ENCODE peak calls at places on chromosomes 5 and 9, in nine cellular contexts. G is GM13976; C is WTC11; Z is fibroblast of lung; H is breast epithelium; K is RWPE1; E is stimulated activated naive B cell treated with anti-CD40 and anti-IgM and Interleukin-4, amounts not matched to agents 10 μg/mL and 1 μg/mL and 100 μg/mL, for 72 hours; V is ELR; L is cardiac fibroblast. A is an unnamed sample.

GRCh38 chr5:132293992-132294727 is at the start of gene SLC22A4:
- DNase-seq in K (peak), L (peak), C (peak), G (peak), V (peak), Z (peak), E (peak), H (peak), A (peak)

GRCh38 chr9:88173378-88173999 is 35.2 kb upstream of the SPATA31C2 start:
- DNase-seq in Z (peak), V (peak), E (peak), L (peak), K (peak), H (no peak), G (peak), C (peak), A (peak)

GRCh38 chr5:99955962-99956361 is 579.2 kb upstream of the FAM174A start:
- DNase-seq in V (no peak), H (no peak), C (no peak), Z (no peak), L (no peak), G (no peak), E (no peak), K (no peak), A (no peak)

GRCh38 chr9:12735669-12736068 is 39.2 kb upstream of the LURAP1L start:
- DNase-seq in Z (no peak), C (no peak), K (no peak), G (no peak), E (no peak), H (no peak), V (no peak), L (no peak), A (no peak)

GRCh38 chr9:87890866-87891265 is 8.2 kb downstream of the SPATA31E1 start:
- DNase-seq in K (no peak), V (no peak), E (no peak), C (no peak), L (no peak), H (no peak), G (no peak), Z (no peak), A (no peak)

GRCh38 chr9:74285075-74285474 is 212.1 kb upstream of the RORB start:
- DNase-seq in Z (peak), K (no peak), G (no peak), L (peak), V (no peak), H (no peak), C (no peak), E (no peak), A (no peak)

GRCh38 chr5:67052034-67052433 is 144.6 kb downstream of the CD180 start:
- DNase-seq in V (peak), C (no peak), Z (no peak), G (no peak), E (no peak), L (no peak), K (no peak), H (no peak), A (no peak)

GRCh38 chr9:136614372-136614922 is 48.3 kb upstream of the EGFL7 start:
- DNase-seq in E (no peak), C (no peak), K (no peak), H (no peak), V (peak), Z (peak), G (no peak), L (peak), A (no peak)

GRCh38 chr9:90830977-90831376 is 29.4 kb downstream of the SYK start:
- DNase-seq in G (no peak), L (no peak), C (no peak), H (no peak), K (no peak), V (no peak), E (peak), Z (no peak), A (no peak)

GRCh38 chr9:6567140-6567591 is 78.4 kb downstream of the GLDC start:
- DNase-seq in G (no peak), Z (peak), C (no peak), E (no peak), H (no peak), L (peak), K (peak), V (peak), A (peak)

GRCh38 chr9:126676685-126677143 is 63.0 kb downstream of the LMX1B start:
- DNase-seq in C (peak), V (no peak), L (no peak), H (peak), Z (no peak), G (no peak), K (peak), E (no peak), A (no peak)

GRCh38 chr9:137453643-137454081 is 5.5 kb downstream of the NSMF start:
- DNase-seq in K (peak), L (peak), C (peak), E (peak), V (peak), H (peak), Z (peak), G (peak), A (no peak)

GRCh38 chr5:669111-669841 is 23.9 kb downstream of the TPPP start:
- DNase-seq in C (peak), G (peak), H (no peak), L (peak), Z (peak), V (no peak), E (no peak), K (no peak), A (peak)

GRCh38 chr5:122182491-122182921 is 53.2 kb downstream of the ZNF474 start:
- DNase-seq in V (peak), H (no peak), C (peak), L (peak), K (peak), Z (peak), G (no peak), E (no peak), A (no peak)

GRCh38 chr5:175889910-175890684 is 18.7 kb downstream of the CPLX2 start:
- DNase-seq in V (peak), E (no peak), Z (peak), G (no peak), L (no peak), H (no peak), C (no peak), K (no peak), A (no peak)

GRCh38 chr5:147805030-147805454 is 22.5 kb upstream of the JAKMIP2 start:
- DNase-seq in G (no peak), E (peak), Z (no peak), V (no peak), C (no peak), K (no peak), L (no peak), H (no peak), A (no peak)

GRCh38 chr5:148255456-148255855 is 13.1 kb upstream of the SPINK13 start:
- DNase-seq in Z (no peak), H (no peak), V (no peak), K (no peak), G (no peak), C (no peak), L (no peak), E (no peak), A (no peak)

GRCh38 chr5:87184544-87184943 is 83.1 kb upstream of the RASA1 start:
- DNase-seq in V (no peak), C (no peak), E (no peak), G (no peak), K (no peak), Z (no peak), H (no peak), L (no peak), A (no peak)

GRCh38 chr9:127143920-127144465 is 21.6 kb upstream of the ANGPTL2 start:
- DNase-seq in E (no peak), G (no peak), V (no peak), K (no peak), H (peak), C (no peak), L (no peak), Z (no peak), A (no peak)

GRCh38 chr9:107177857-107178256 is 105.2 kb upstream of the RAD23B start:
- DNase-seq in L (no peak), V (no peak), Z (no peak), H (no peak), C (no peak), K (no peak), G (no peak), E (no peak), A (no peak)

GRCh38 chr9:108665856-108666784 is 189.7 kb downstream of the ACTL7B start:
- DNase-seq in H (no peak), Z (no peak), G (no peak), L (no peak), C (no peak), E (no peak), K (no peak), V (peak), A (no peak)

GRCh38 chr9:101585740-101586139 is 9.0 kb downstream of the PPP3R2 start:
- DNase-seq in E (no peak), C (no peak), Z (no peak), G (no peak), H (no peak), V (no peak), K (no peak), L (no peak), A (no peak)

GRCh38 chr5:37792976-37793328 is 46.9 kb downstream of the GDNF start:
- DNase-seq in E (no peak), V (peak), Z (peak), G (no peak), K (no peak), C (no peak), L (no peak), H (no peak), A (no peak)

GRCh38 chr5:40716000-40716399 is 36.3 kb downstream of the PTGER4 start:
- DNase-seq in K (peak), C (no peak), V (peak), L (peak), E (no peak), G (no peak), Z (no peak), H (no peak), A (peak)

GRCh38 chr5:136162001-136162400 is 29.4 kb downstream of the SMAD5 start:
- DNase-seq in H (no peak), C (no peak), E (no peak), V (no peak), G (no peak), K (no peak), L (no peak), Z (no peak), A (peak)

GRCh38 chr5:138032028-138032571 is 779 bp downstream of the FAM13B start:
- DNase-seq in K (no peak), C (peak), G (peak), L (peak), H (peak), Z (peak), E (peak), V (peak), A (peak)

GRCh38 chr9:129469188-129469987 is 151.5 kb downstream of the C9orf50 start:
- DNase-seq in E (no peak), C (peak), Z (no peak), G (no peak), K (no peak), L (no peak), V (no peak), H (no peak), A (no peak)

GRCh38 chr9:93958875-93959682 is 3.9 kb upstream of the BARX1 start:
- DNase-seq in E (peak), Z (peak), L (peak), G (no peak), K (no peak), V (no peak), C (peak), H (no peak), A (no peak)

GRCh38 chr9:33676746-33677505 is 118.4 kb upstream of the PRSS3 start:
- DNase-seq in H (no peak), L (peak), K (peak), G (peak), E (no peak), V (peak), Z (peak), C (peak), A (peak)

GRCh38 chr5:102760815-102761214 is 5.7 kb downstream of the PAM start:
- DNase-seq in H (no peak), L (no peak), V (no peak), G (no peak), C (no peak), Z (peak), E (no peak), K (no peak), A (no peak)

GRCh38 chr9:86637515-86637914 is 283.3 kb upstream of the TUT7 start:
- DNase-seq in H (no peak), K (peak), L (peak), C (peak), E (no peak), G (no peak), Z (peak), V (peak), A (peak)

GRCh38 chr9:108889649-108890067 is 27.6 kb downstream of the ACTL7A start:
- DNase-seq in K (peak), L (peak), Z (peak), H (no peak), C (no peak), V (peak), E (no peak), G (no peak), A (peak)

GRCh38 chr9:135985459-135985774 is 24.2 kb upstream of the UBAC1 start:
- DNase-seq in V (no peak), K (no peak), C (no peak), H (no peak), L (no peak), E (no peak), G (no peak), Z (no peak), A (no peak)

GRCh38 chr9:126872516-126872915 is 12.1 kb downstream of the ZBTB34 start:
- DNase-seq in H (no peak), V (no peak), C (no peak), G (peak), L (no peak), Z (no peak), K (no peak), E (no peak), A (no peak)

A was measured in putamen.